ENCODE peak calls at places on chromosomes 12 and 14, in four cellular contexts. Y is GM10248; U is transverse colon; C is stimulated activated CD4-positive, alpha-beta T cell treated with anti-CD3 and anti-CD28 coated beads, Interleukin-15, amount 100 ng/mL, for 24 hours. L is an unnamed sample.

GRCh38 chr14:93100098-93100497 is 15.6 kb downstream of the ITPK1 start:
- DNase-seq in Y (no peak), U (no peak), C (no peak), L (no peak)

GRCh38 chr14:96567289-96567899 is 65.2 kb downstream of the PAPOLA start:
- DNase-seq in C (no peak), Y (peak), U (no peak), L (peak)

GRCh38 chr12:55068416-55069010 is 48.7 kb downstream of the NEUROD4 start:
- DNase-seq in Y (peak), U (no peak), C (peak), L (peak)

GRCh38 chr14:46820291-46820690 is 168.7 kb upstream of the RPL10L start:
- DNase-seq in C (no peak), U (no peak), Y (no peak), L (no peak)

GRCh38 chr12:96445743-96446655 is 43.4 kb upstream of the CFAP54 start:
- DNase-seq in Y (peak), C (peak), U (peak), L (peak)

GRCh38 chr12:91172051-91172450 is 10.6 kb downstream of the DCN start:
- DNase-seq in C (no peak), Y (no peak), U (no peak), L (peak)

GRCh38 chr14:104956290-104956890 is 21.8 kb downstream of the AHNAK2 start:
- DNase-seq in Y (no peak), C (no peak), U (no peak), L (no peak)

GRCh38 chr12:38931461-38931860 is 26.1 kb upstream of the CPNE8 start:
- DNase-seq in Y (no peak), C (no peak), U (no peak), L (no peak)

GRCh38 chr12:49161092-49161795 is 27.6 kb downstream of the TUBA1A start:
- DNase-seq in C (no peak), Y (no peak), U (no peak), L (no peak)

GRCh38 chr12:115407036-115407435 is 723.1 kb upstream of the TBX3 start:
- DNase-seq in Y (no peak), U (no peak), C (no peak), L (no peak)

GRCh38 chr12:128091931-128092330 is 175.0 kb upstream of the TMEM132C start:
- DNase-seq in U (no peak), Y (no peak), C (no peak), L (no peak)

GRCh38 chr12:89945123-89945522 is 236.5 kb upstream of the ATP2B1 start:
- DNase-seq in Y (no peak), C (no peak), U (no peak), L (no peak)

GRCh38 chr14:31449971-31450610 is 7.2 kb downstream of the DTD2 start:
- DNase-seq in Y (peak), U (no peak), C (no peak), L (peak)

GRCh38 chr14:78358631-78359030 is 188.5 kb downstream of the NRXN3 start:
- DNase-seq in Y (no peak), U (no peak), C (no peak), L (no peak)

GRCh38 chr12:131279281-131279921 is 325.7 kb downstream of the ADGRD1 start:
- DNase-seq in Y (no peak), C (no peak), U (no peak), L (no peak)

GRCh38 chr12:3152013-3152412 is 74.8 kb downstream of the TSPAN9 start:
- DNase-seq in Y (no peak), C (no peak), U (no peak), L (peak)

GRCh38 chr12:106106892-106107291 is 31.9 kb downstream of the NUAK1 start:
- DNase-seq in Y (no peak), C (no peak), U (no peak), L (peak)

GRCh38 chr14:104092931-104093365 is 7.4 kb downstream of the ASPG start:
- DNase-seq in U (no peak), Y (no peak), C (no peak), L (no peak)

GRCh38 chr12:124524231-124524925 is 43.0 kb downstream of the NCOR2 start:
- DNase-seq in C (no peak), U (no peak), Y (no peak), L (peak)

GRCh38 chr12:94258593-94258992 is 110.2 kb downstream of the PLXNC1 start:
- DNase-seq in C (no peak), U (no peak), Y (no peak), L (no peak)

GRCh38 chr14:103436533-103436932 is 51.3 kb downstream of the MARK3 start:
- DNase-seq in Y (no peak), U (no peak), C (no peak), L (peak)

GRCh38 chr12:101698782-101699347 is 1.4 kb downstream of the CHPT1 start:
- DNase-seq in U (no peak), C (peak), Y (peak), L (peak)

GRCh38 chr12:47900480-47901129 is 4.2 kb downstream of the VDR start:
- DNase-seq in C (no peak), U (peak), Y (peak), L (no peak)

GRCh38 chr12:124622326-124622725 is 54.9 kb upstream of the NCOR2 start:
- DNase-seq in C (no peak), U (no peak), Y (no peak), L (no peak)

GRCh38 chr14:51643137-51643536 is 8.6 kb upstream of the FRMD6 start:
- DNase-seq in C (no peak), Y (no peak), U (no peak), L (peak)

GRCh38 chr14:34450542-34450915 is 11.5 kb downstream of the SPTSSA start:
- DNase-seq in C (no peak), U (no peak), Y (no peak), L (no peak)

GRCh38 chr12:48996794-48997718 is 2.1 kb downstream of the DDN start:
- DNase-seq in Y (peak), U (peak), C (peak), L (peak)

GRCh38 chr12:57602544-57602943 is 2.1 kb upstream of the DTX3 start:
- DNase-seq in C (no peak), U (no peak), Y (no peak), L (no peak)

GRCh38 chr12:81617915-81618314 is 141.2 kb downstream of the PPFIA2 start:
- DNase-seq in U (no peak), Y (no peak), C (no peak), L (no peak)